ENCODE peak calls at places on chromosomes 13 and 19, in ten cellular contexts. D is bronchial epithelial cell; Z is neural crest cell; I is stimulated activated CD4-positive, alpha-beta T cell treated with anti-CD3 and anti-CD28 coated beads, Interleukin-4, amount 100 ng/mL, for 24 hours; R is tibial artery; H is heart right ventricle; F is amniotic stem cell; A is progenitor cell of endocrine pancreas; B is OCI-LY7; W is IMR-90. V is an unnamed sample.

GRCh38 chr13:79190932-79191331 is 215.1 kb downstream of the RBM26 start:
- DNase-seq in D (no peak), Z (no peak), I (no peak), R (no peak), H (no peak), F (no peak), A (no peak), B (peak), W (no peak), V (no peak)

GRCh38 chr13:104315606-104316005 is 1249.4 kb upstream of the SLC10A2 start:
- DNase-seq in D (peak), Z (no peak), I (no peak), R (no peak), H (no peak), F (peak), A (no peak), B (no peak), W (peak), V (no peak)

GRCh38 chr19:18271433-18271841 is 2.8 kb downstream of the IQCN start:
- DNase-seq in D (no peak), Z (no peak), I (no peak), R (no peak), H (no peak), F (no peak), A (no peak), B (no peak), W (no peak), V (peak)

GRCh38 chr19:6059396-6059947 is 50.8 kb downstream of the RFX2 start:
- DNase-seq in D (no peak), Z (no peak), I (no peak), R (peak), H (no peak), F (no peak), A (no peak), B (no peak), W (no peak), V (no peak)

GRCh38 chr19:45215391-45216191 is 29.6 kb downstream of the EXOC3L2 start:
- DNase-seq in D (peak), Z (peak), I (no peak), R (no peak), H (peak), F (no peak), A (peak), B (no peak), W (no peak), V (peak)

GRCh38 chr13:44075113-44075512 is 195.4 kb downstream of the LACC1 start:
- DNase-seq in D (no peak), Z (no peak), I (no peak), R (no peak), H (no peak), F (no peak), A (no peak), B (no peak), W (no peak), V (no peak)

GRCh38 chr19:42316223-42317211 is 3.4 kb downstream of the TMEM145 start:
- DNase-seq in D (no peak), Z (no peak), I (no peak), R (no peak), H (no peak), F (no peak), A (no peak), B (peak), W (peak), V (no peak)

GRCh38 chr19:55027472-55028337 is 10.4 kb downstream of the GP6 start:
- DNase-seq in D (no peak), Z (no peak), I (no peak), R (no peak), H (no peak), F (no peak), A (no peak), B (no peak), W (no peak), V (no peak)

GRCh38 chr13:113856716-113857065 is 7.2 kb downstream of the GAS6 start:
- DNase-seq in D (no peak), Z (no peak), I (no peak), R (peak), H (no peak), F (no peak), A (no peak), B (no peak), W (peak), V (peak)

GRCh38 chr19:40366697-40367561 is 18.4 kb downstream of the PLD3 start:
- DNase-seq in D (no peak), Z (peak), I (no peak), R (no peak), H (no peak), F (no peak), A (peak), B (no peak), W (peak), V (peak)

GRCh38 chr13:109605846-109606245 is 180.5 kb downstream of the IRS2 start:
- DNase-seq in D (no peak), Z (no peak), I (no peak), R (no peak), H (no peak), F (no peak), A (no peak), B (no peak), W (no peak), V (no peak)

GRCh38 chr13:88622362-88622973 is 951.3 kb downstream of the SLITRK5 start:
- DNase-seq in D (peak), Z (no peak), I (no peak), R (no peak), H (no peak), F (no peak), A (no peak), B (no peak), W (no peak), V (no peak)

GRCh38 chr19:13839938-13840750 is 36.8 kb upstream of the NANOS3 start:
- DNase-seq in D (peak), Z (no peak), I (peak), R (peak), H (peak), F (peak), A (no peak), B (no peak), W (peak), V (peak)

GRCh38 chr13:44365008-44365407 is 8.6 kb upstream of the SERP2 start:
- DNase-seq in D (peak), Z (no peak), I (no peak), R (no peak), H (no peak), F (no peak), A (no peak), B (no peak), W (peak), V (no peak)

GRCh38 chr19:12837225-12837624 is 1.1 kb upstream of the MAST1 start:
- DNase-seq in D (peak), Z (no peak), I (no peak), R (no peak), H (no peak), F (no peak), A (no peak), B (no peak), W (no peak), V (no peak)

GRCh38 chr19:37997911-37998344 is 90.9 kb downstream of the SIPA1L3 start:
- DNase-seq in D (peak), Z (no peak), I (peak), R (no peak), H (no peak), F (peak), A (no peak), B (no peak), W (peak), V (no peak)

GRCh38 chr13:107867701-107868661 is 347.4 kb downstream of the LIG4 start:
- DNase-seq in D (no peak), Z (peak), I (no peak), R (no peak), H (peak), F (peak), A (peak), B (no peak), W (peak), V (peak)

GRCh38 chr13:100508391-100508790 is 80.2 kb downstream of the GGACT start:
- DNase-seq in D (no peak), Z (no peak), I (no peak), R (no peak), H (no peak), F (no peak), A (no peak), B (no peak), W (no peak), V (no peak)

GRCh38 chr13:39603424-39603947 is 493 bp upstream of the LHFPL6 start:
- DNase-seq in D (peak), Z (peak), I (no peak), R (no peak), H (no peak), F (no peak), A (no peak), B (no peak), W (peak), V (peak)

GRCh38 chr13:106466691-106467405 is 68.6 kb downstream of the EFNB2 start:
- DNase-seq in D (no peak), Z (no peak), I (no peak), R (no peak), H (no peak), F (no peak), A (no peak), B (no peak), W (no peak), V (no peak)